ENCODE peak calls at places on chromosomes 6 and 20, in nine cellular contexts. Z, O, X, J, F, A, W, M and E are unnamed samples.

GRCh38 chr6:42226251-42227143 is 8.8 kb upstream of the MRPS10 start:
- DNase-seq in Z (peak), O (no peak), M (no peak), F (no peak), J (no peak), X (peak), A (peak), W (no peak), E (peak)

GRCh38 chr20:57528148-57528547 is 3.2 kb upstream of the CTCFL start:
- DNase-seq in O (no peak), W (no peak), X (no peak), M (no peak), Z (no peak), F (no peak), A (no peak), J (no peak), E (no peak)

GRCh38 chr20:49448917-49449316 is 33.6 kb downstream of the KCNB1 start:
- DNase-seq in X (no peak), W (no peak), F (no peak), M (no peak), O (no peak), Z (no peak), J (no peak), A (no peak), E (no peak)

GRCh38 chr6:146357578-146358340 is 185.9 kb upstream of the RAB32 start:
- DNase-seq in W (no peak), O (no peak), M (no peak), F (no peak), J (no peak), A (no peak), X (peak), Z (peak), E (peak)

GRCh38 chr20:47181056-47181862 is 175.2 kb downstream of the ZMYND8 start:
- DNase-seq in Z (peak), A (peak), W (no peak), O (no peak), F (no peak), J (no peak), X (peak), M (peak), E (peak)

GRCh38 chr6:170506446-170506845 is 46.7 kb downstream of the PSMB1 start:
- DNase-seq in M (no peak), F (no peak), Z (no peak), W (no peak), J (no peak), O (no peak), A (no peak), X (no peak), E (no peak)

GRCh38 chr6:31888281-31889258 is 8.9 kb downstream of the EHMT2 start:
- DNase-seq in O (no peak), X (no peak), Z (peak), F (peak), J (peak), M (peak), A (peak), W (no peak), E (peak)

GRCh38 chr20:8464368-8464767 is 332.3 kb downstream of the PLCB1 start:
- DNase-seq in W (no peak), X (peak), O (no peak), J (no peak), A (no peak), M (peak), F (no peak), Z (peak), E (no peak)

GRCh38 chr6:96811136-96811535 is 26.1 kb downstream of the GPR63 start:
- DNase-seq in A (no peak), Z (no peak), J (no peak), M (no peak), O (no peak), X (no peak), W (no peak), F (no peak), E (no peak)

GRCh38 chr6:157461000-157461915 is 80.3 kb downstream of the ZDHHC14 start:
- DNase-seq in W (no peak), O (peak), M (no peak), A (no peak), X (peak), Z (no peak), J (no peak), F (no peak), E (no peak)

GRCh38 chr20:52809003-52809402 is 163.2 kb upstream of the TSHZ2 start:
- DNase-seq in W (no peak), A (no peak), X (no peak), F (no peak), Z (no peak), O (no peak), J (no peak), M (no peak), E (no peak)

GRCh38 chr6:79302341-79302740 is 67.9 kb upstream of the HMGN3 start:
- DNase-seq in J (no peak), O (no peak), Z (peak), F (no peak), M (no peak), X (no peak), W (no peak), A (no peak), E (no peak)

GRCh38 chr6:166365806-166366205 is 16.9 kb downstream of the MPC1 start:
- DNase-seq in Z (no peak), A (no peak), X (peak), J (no peak), M (no peak), W (no peak), O (no peak), F (no peak), E (no peak)

GRCh38 chr20:4601630-4602296 is 119.9 kb upstream of the PRND start:
- DNase-seq in O (peak), W (no peak), A (no peak), J (no peak), M (no peak), X (no peak), F (no peak), Z (peak), E (peak)

GRCh38 chr6:12291785-12292604 is 1.8 kb downstream of the EDN1 start:
- DNase-seq in A (peak), F (no peak), M (peak), W (no peak), X (peak), Z (peak), J (no peak), O (no peak), E (peak)

GRCh38 chr20:36017034-36017951 is 48.9 kb downstream of the CNBD2 start:
- DNase-seq in X (peak), M (peak), W (no peak), Z (peak), J (peak), O (no peak), F (no peak), A (no peak), E (peak)

GRCh38 chr6:6915813-6916547 is 191.8 kb upstream of the RREB1 start:
- DNase-seq in A (peak), Z (peak), O (no peak), X (peak), M (no peak), F (no peak), J (peak), W (peak), E (peak)
- H3K4me3 ChIP-seq in A (peak), Z (peak), O (peak), X (peak), M (peak), F (no peak), J (peak), W (peak), E (peak)

GRCh38 chr6:89375427-89375868 is 22.9 kb upstream of the UBE2J1 start:
- DNase-seq in J (peak), X (no peak), A (peak), Z (peak), O (no peak), M (peak), F (peak), W (peak), E (no peak)
- TF ChIP-seq CTCF in J (peak), X (no peak), A (peak), Z (peak), O (no peak), M (no peak), F (no peak), W (peak), E (no peak)

DNA sequence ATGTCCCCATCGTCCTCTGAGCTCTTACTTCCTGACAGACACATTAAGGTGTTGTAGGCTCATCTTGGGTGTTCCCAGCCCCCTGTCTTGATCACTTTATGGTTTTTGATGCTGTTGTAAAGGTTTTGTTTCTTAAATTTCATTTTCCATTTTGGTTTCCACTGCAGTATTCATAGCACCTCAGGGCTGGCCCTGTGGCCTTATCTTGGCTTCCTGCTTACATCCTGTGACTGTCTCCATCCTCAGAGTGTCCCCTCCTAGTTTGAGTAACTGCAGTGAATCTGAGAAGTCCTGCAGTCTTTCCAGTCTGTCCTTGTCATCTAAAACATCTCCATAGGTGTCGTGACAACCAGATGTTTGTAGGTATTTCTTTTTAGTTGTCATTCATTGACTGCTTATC is 50.9 kb downstream of the JARID2 start:
- DNase-seq in F (no peak), W (no peak), Z (no peak), J (no peak), A (no peak), M (no peak), O (no peak), X (no peak), E (no peak)
- H3K4me3 ChIP-seq in F (no peak), W (no peak), Z (no peak), J (no peak), A (no peak), M (no peak), O (no peak), X (no peak), E (no peak)

GRCh38 chr20:13289031-13289430 is 68.0 kb downstream of the ISM1 start:
- DNase-seq in W (no peak), M (no peak), J (no peak), F (no peak), Z (no peak), O (no peak), A (no peak), X (no peak), E (no peak)

GRCh38 chr20:13290724-13291123 is 69.7 kb downstream of the ISM1 start:
- DNase-seq in A (no peak), F (no peak), M (no peak), Z (no peak), W (no peak), X (no peak), J (no peak), O (no peak), E (no peak)

GRCh38 chr20:13288357-13288756 is 67.3 kb downstream of the ISM1 start:
- DNase-seq in Z (no peak), W (no peak), O (no peak), J (no peak), F (no peak), A (no peak), X (no peak), M (no peak), E (no peak)

GRCh38 chr20:13292486-13292885 is 71.4 kb downstream of the ISM1 start:
- DNase-seq in W (no peak), F (no peak), J (no peak), M (no peak), Z (no peak), X (no peak), A (no peak), O (no peak), E (no peak)

DNA sequence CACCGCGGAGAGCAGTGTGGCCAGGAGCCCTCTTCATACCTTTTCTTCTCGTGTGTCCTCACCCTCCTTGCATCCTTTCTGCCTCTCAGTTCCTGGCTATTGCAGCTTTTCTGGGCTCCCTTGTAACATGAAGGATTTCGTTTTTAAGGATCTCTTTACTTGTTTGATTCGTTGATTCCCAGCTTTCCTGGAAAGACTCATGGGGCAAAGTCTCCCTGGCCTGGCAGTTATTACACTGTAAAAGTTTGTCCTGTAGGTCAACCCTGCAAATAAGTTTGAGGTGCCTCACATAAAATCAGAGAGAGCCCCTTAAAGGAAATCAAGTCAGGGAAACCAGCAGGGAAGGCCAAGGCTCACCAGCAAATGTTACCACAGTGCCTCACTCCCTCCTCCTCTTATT is 70.1 kb downstream of the ISM1 start:
- DNase-seq in O (no peak), A (peak), W (no peak), J (no peak), Z (no peak), M (no peak), X (no peak), F (no peak), E (no peak)
- TF ChIP-seq CTCF in O (no peak), A (no peak), W (no peak), J (no peak), Z (no peak), M (no peak), X (no peak), F (no peak), E (no peak)

GRCh38 chr6:84274856-84275255 is 47.4 kb upstream of the CEP162 start:
- DNase-seq in X (no peak), F (no peak), J (no peak), Z (no peak), W (no peak), O (no peak), M (no peak), A (no peak), E (no peak)
- H3K4me3 ChIP-seq in X (no peak), F (no peak), J (no peak), Z (no peak), W (no peak), O (no peak), M (no peak), A (no peak), E (no peak)

DNA sequence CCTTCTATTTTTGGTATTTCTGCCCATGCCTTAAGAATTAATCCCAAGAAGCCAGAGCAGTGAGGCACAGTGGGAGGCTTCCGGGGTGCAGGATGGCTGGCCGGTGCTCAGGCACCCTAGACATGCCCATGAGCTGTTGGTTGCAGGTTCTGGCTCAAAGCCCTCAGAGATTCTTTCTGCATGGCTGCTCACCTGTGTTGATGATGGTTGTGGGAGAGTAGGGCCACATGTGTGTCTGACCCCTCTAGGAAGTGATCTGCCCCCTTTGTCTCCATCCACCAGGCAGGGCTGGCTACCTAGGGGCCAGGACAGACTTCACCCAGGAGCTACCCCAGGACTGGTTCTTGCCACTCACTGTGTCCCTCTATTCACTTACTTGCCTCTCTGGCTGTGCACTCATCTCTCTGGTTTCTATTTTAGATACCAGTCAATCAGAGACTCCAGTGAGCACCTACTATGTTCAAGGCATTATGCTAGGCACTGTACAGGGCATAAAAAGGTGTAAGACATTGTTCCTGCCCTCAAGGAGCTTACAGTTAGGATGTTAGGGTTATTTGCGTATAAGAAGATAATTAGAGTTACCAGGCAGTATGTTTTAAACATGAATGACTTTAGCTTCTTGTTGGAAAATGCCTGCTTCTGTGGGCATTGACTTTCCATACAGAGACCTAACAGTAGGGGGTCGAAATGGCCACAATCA is 16.8 kb downstream of the CD83 start:
- DNase-seq in J (no peak), X (no peak), M (no peak), Z (no peak), A (no peak), W (no peak), F (no peak), O (no peak), E (no peak)
- TF ChIP-seq CTCF in J (no peak), X (no peak), M (no peak), Z (no peak), A (no peak), W (no peak), F (no peak), O (no peak), E (no peak)